ENCODE peak calls at places on chromosomes 2 and 18, in four cellular contexts. One of them, this sample, is unnamed.

GRCh38 chr2:62660087-62660486 is 45.4 kb upstream of the EHBP1 start:
- DNase-seq in IMR-90: no peak
- DNase-seq in body of pancreas: no peak
- DNase-seq in kidney epithelial cell: no peak
- DNase-seq in this sample: no peak

GRCh38 chr2:210199186-210199765 is 26.0 kb downstream of the ACADL start:
- DNase-seq in kidney epithelial cell: no peak
- DNase-seq in IMR-90: peak; percentile 41
- DNase-seq in body of pancreas: no peak
- DNase-seq in this sample: no peak

GRCh38 chr2:176081451-176081992 is 2.2 kb downstream of the EVX2 start:
- DNase-seq in IMR-90: no peak
- DNase-seq in kidney epithelial cell: no peak
- DNase-seq in body of pancreas: no peak
- DNase-seq in this sample: no peak

GRCh38 chr2:134235771-134236170 is 18.1 kb upstream of the MGAT5 start:
- DNase-seq in IMR-90: peak; percentile 62
- DNase-seq in body of pancreas: no peak
- DNase-seq in kidney epithelial cell: no peak
- DNase-seq in this sample: no peak

GRCh38 chr2:10864888-10865551 is 46.7 kb upstream of the KCNF1 start:
- DNase-seq in body of pancreas: no peak
- DNase-seq in kidney epithelial cell: no peak
- DNase-seq in IMR-90: no peak
- DNase-seq in this sample: no peak

GRCh38 chr2:20687260-20687772 is 20.4 kb downstream of the GDF7 start:
- DNase-seq in body of pancreas: no peak
- DNase-seq in IMR-90: peak; percentile 23
- DNase-seq in kidney epithelial cell: no peak
- DNase-seq in this sample: no peak

GRCh38 chr18:48408111-48408726 is 964 bp downstream of the ZBTB7C start:
- DNase-seq in kidney epithelial cell: no peak
- DNase-seq in IMR-90: no peak
- DNase-seq in body of pancreas: no peak
- DNase-seq in this sample: no peak

GRCh38 chr18:63741769-63742168 is 33.4 kb upstream of the SERPINB7 start:
- DNase-seq in body of pancreas: no peak
- DNase-seq in IMR-90: peak; percentile 61
- DNase-seq in kidney epithelial cell: no peak
- DNase-seq in this sample: no peak

GRCh38 chr2:36701391-36701795 is 4.9 kb downstream of the VIT start:
- DNase-seq in body of pancreas: no peak
- DNase-seq in IMR-90: peak; percentile 20
- DNase-seq in kidney epithelial cell: no peak
- DNase-seq in this sample: no peak
- TF ChIP-seq CTCF in body of pancreas: no peak
- TF ChIP-seq CTCF in IMR-90: no peak
- TF ChIP-seq CTCF in kidney epithelial cell: no peak
- TF ChIP-seq CTCF in this sample: peak; percentile 52

DNA sequence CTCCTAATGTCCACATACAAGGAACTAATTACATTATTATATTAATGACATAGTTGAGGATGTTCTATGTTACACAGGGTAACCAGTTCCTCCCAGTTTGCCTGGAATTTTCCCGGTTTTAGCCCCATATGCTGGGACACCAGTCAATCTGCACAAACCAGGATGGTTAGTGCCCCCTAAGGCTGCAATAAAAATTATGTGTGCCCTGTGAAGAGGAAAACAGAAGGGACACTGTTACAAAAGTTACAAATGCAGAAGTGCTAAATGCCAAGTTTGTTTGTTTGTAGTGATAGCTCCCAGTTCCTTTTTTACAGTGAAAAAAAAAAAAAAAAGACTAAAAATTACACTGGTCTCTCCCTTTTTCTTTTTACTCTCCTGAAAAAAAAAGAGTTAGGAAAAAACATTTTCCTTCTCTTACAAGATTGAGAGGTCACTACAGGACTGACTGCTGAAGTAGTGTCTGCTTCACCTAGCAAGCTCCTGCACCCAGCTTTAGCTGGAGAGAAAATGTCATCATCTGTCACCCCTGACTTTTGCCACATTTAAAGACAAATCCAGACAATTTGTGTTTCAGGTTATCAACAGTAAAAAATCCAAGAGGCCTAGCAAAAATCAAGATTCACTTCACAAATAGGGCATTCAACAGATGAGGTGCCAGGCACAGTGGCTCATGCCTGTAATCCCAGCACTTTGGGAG is 3.2 kb downstream of the ANKRD44 start:
- DNase-seq in kidney epithelial cell: no peak
- DNase-seq in IMR-90: no peak
- DNase-seq in body of pancreas: no peak
- DNase-seq in this sample: no peak
- TF ChIP-seq CTCF in kidney epithelial cell: no peak
- TF ChIP-seq CTCF in IMR-90: no peak
- TF ChIP-seq CTCF in body of pancreas: no peak
- TF ChIP-seq CTCF in this sample: no peak

GRCh38 chr2:181902625-181903024 is 11.1 kb downstream of the ITPRID2 start:
- DNase-seq in kidney epithelial cell: no peak
- DNase-seq in body of pancreas: no peak
- DNase-seq in IMR-90: no peak
- DNase-seq in this sample: no peak

GRCh38 chr2:181907005-181907549 is 15.5 kb downstream of the ITPRID2 start:
- DNase-seq in body of pancreas: no peak
- DNase-seq in IMR-90: no peak
- DNase-seq in kidney epithelial cell: no peak
- DNase-seq in this sample: no peak

GRCh38 chr2:181900007-181900651 is 8.6 kb downstream of the ITPRID2 start:
- DNase-seq in kidney epithelial cell: no peak
- DNase-seq in body of pancreas: no peak
- DNase-seq in IMR-90: no peak
- DNase-seq in this sample: no peak

GRCh38 chr2:181907635-181908034 is 16.1 kb downstream of the ITPRID2 start:
- DNase-seq in kidney epithelial cell: no peak
- DNase-seq in body of pancreas: no peak
- DNase-seq in IMR-90: no peak
- DNase-seq in this sample: no peak

DNA sequence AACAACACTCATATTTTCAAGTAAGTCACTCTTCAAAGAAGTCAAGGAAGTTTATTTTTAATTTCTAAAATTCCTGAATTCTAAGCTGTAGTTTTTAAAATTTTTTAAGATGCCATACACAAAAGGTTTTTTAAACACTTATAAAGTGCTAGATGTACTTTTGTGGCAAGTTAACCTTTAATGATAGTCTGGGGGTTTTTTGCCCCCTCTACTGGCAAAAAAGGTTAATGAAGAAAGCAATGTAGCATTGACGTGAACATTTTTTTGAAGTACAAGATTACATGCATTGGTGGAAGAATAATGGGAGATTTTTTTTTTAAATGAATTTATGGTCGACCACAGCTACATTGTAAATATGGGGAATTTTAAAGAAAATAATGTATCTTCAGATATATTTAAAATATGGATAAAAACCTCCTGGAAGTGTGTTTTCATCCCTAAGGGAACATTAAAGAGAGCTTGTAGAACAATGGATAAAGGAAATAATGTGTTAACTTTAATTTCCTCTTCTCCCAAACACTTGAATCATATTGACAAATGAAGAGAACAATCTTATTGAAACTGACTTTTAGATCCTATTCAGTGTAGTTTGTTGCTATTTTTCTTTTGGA is 12.6 kb downstream of the ITPRID2 start:
- DNase-seq in body of pancreas: no peak
- DNase-seq in kidney epithelial cell: no peak
- DNase-seq in IMR-90: peak; percentile 50
- DNase-seq in this sample: no peak
- TF ChIP-seq CTCF in body of pancreas: peak; percentile 56
- TF ChIP-seq CTCF in kidney epithelial cell: peak; percentile 52
- TF ChIP-seq CTCF in IMR-90: peak; percentile 64
- TF ChIP-seq CTCF in this sample: peak; percentile 60

GRCh38 chr2:232315049-232315922 is 63.3 kb upstream of the ALPP start:
- DNase-seq in IMR-90: peak; percentile 30
- DNase-seq in kidney epithelial cell: peak; percentile 34
- DNase-seq in body of pancreas: peak; percentile 75
- DNase-seq in this sample: no peak
- TF ChIP-seq CTCF in IMR-90: no peak
- TF ChIP-seq CTCF in kidney epithelial cell: no peak
- TF ChIP-seq CTCF in body of pancreas: no peak
- TF ChIP-seq CTCF in this sample: peak; percentile 10

GRCh38 chr2:169803480-169803879 is 4.8 kb downstream of the SSB start:
- DNase-seq in kidney epithelial cell: no peak
- DNase-seq in body of pancreas: no peak
- DNase-seq in IMR-90: no peak
- DNase-seq in this sample: no peak
- TF ChIP-seq CTCF in kidney epithelial cell: no peak
- TF ChIP-seq CTCF in body of pancreas: no peak
- TF ChIP-seq CTCF in IMR-90: no peak
- TF ChIP-seq CTCF in this sample: no peak

GRCh38 chr2:166418853-166419615 is 43.3 kb upstream of the SCN9A start:
- DNase-seq in IMR-90: no peak
- DNase-seq in body of pancreas: no peak
- DNase-seq in kidney epithelial cell: no peak
- DNase-seq in this sample: no peak

GRCh38 chr2:166413255-166413654 is 37.5 kb upstream of the SCN9A start:
- DNase-seq in body of pancreas: no peak
- DNase-seq in kidney epithelial cell: no peak
- DNase-seq in IMR-90: peak; percentile 69
- DNase-seq in this sample: no peak

GRCh38 chr2:166419616-166419934 is 43.8 kb upstream of the SCN9A start:
- DNase-seq in IMR-90: peak; percentile 70
- DNase-seq in kidney epithelial cell: peak; percentile 12
- DNase-seq in body of pancreas: no peak
- DNase-seq in this sample: no peak

GRCh38 chr2:166417669-166418068 is 41.9 kb upstream of the SCN9A start:
- DNase-seq in body of pancreas: peak; percentile 8
- DNase-seq in kidney epithelial cell: no peak
- DNase-seq in IMR-90: peak; percentile 65
- DNase-seq in this sample: no peak
- TF ChIP-seq CTCF in body of pancreas: no peak
- TF ChIP-seq CTCF in kidney epithelial cell: no peak
- TF ChIP-seq CTCF in IMR-90: no peak
- TF ChIP-seq CTCF in this sample: no peak

GRCh38 chr2:86069091-86069685 is 36.5 kb downstream of the POLR1A start:
- DNase-seq in kidney epithelial cell: no peak
- DNase-seq in body of pancreas: no peak
- DNase-seq in IMR-90: no peak
- DNase-seq in this sample: no peak
- TF ChIP-seq CTCF in kidney epithelial cell: no peak
- TF ChIP-seq CTCF in body of pancreas: no peak
- TF ChIP-seq CTCF in IMR-90: no peak
- TF ChIP-seq CTCF in this sample: no peak